ENCODE peak calls at places on chromosomes 2 and 18, in six cellular contexts. Q is K562, U is GM12891, E is GM12878, A is H1, I is HepG2. W is an unnamed sample.

GRCh38 chr2:219520079-219520478 is 5.8 kb downstream of the ASIC4 start:
- DNase-seq in U (no peak), E (no peak), A (no peak), I (no peak), Q (peak), W (no peak)

GRCh38 chr2:63665806-63666205 is 77.0 kb downstream of the MDH1 start:
- DNase-seq in A (no peak), I (no peak), Q (no peak), U (no peak), E (no peak), W (no peak)

GRCh38 chr2:173264603-173265366 is 89.9 kb upstream of the CDCA7 start:
- DNase-seq in E (peak), I (no peak), Q (peak), A (no peak), U (peak), W (peak)

GRCh38 chr2:220001693-220002260 is 374.3 kb downstream of the SLC4A3 start:
- DNase-seq in E (no peak), I (no peak), A (no peak), U (no peak), Q (no peak), W (no peak)

GRCh38 chr2:63029058-63029457 is 21.6 kb upstream of the OTX1 start:
- DNase-seq in Q (no peak), A (no peak), U (no peak), E (no peak), I (no peak), W (no peak)

GRCh38 chr2:133097666-133098065 is 427.7 kb upstream of the LYPD1 start:
- DNase-seq in E (no peak), I (no peak), Q (no peak), U (no peak), A (no peak), W (no peak)

GRCh38 chr18:74328196-74328595 is 12.6 kb downstream of the C18orf63 start:
- DNase-seq in I (no peak), U (no peak), A (no peak), Q (no peak), E (no peak), W (no peak)

GRCh38 chr2:1210352-1210751 is 202.9 kb upstream of the TPO start:
- DNase-seq in E (no peak), Q (no peak), A (no peak), I (no peak), U (no peak), W (no peak)

GRCh38 chr2:162297925-162298552 is 20.4 kb downstream of the IFIH1 start:
- DNase-seq in E (no peak), U (no peak), I (peak), Q (peak), A (peak), W (no peak)

GRCh38 chr18:7955175-7955574 is 388.1 kb downstream of the PTPRM start:
- DNase-seq in A (no peak), Q (no peak), I (no peak), U (no peak), E (no peak), W (no peak)

GRCh38 chr18:57353137-57353939 is 981 bp downstream of the ST8SIA3 start:
- DNase-seq in A (no peak), E (no peak), I (no peak), Q (no peak), U (no peak), W (no peak)

GRCh38 chr18:42053188-42053781 is 98.3 kb downstream of the PIK3C3 start:
- DNase-seq in U (no peak), I (peak), Q (peak), A (peak), E (peak), W (no peak)
- TF ChIP-seq TAF1 in U (no peak), I (no peak), Q (no peak), A (no peak), E (no peak), W (no peak)

GRCh38 chr2:240559271-240559670 is 886 bp upstream of the DUSP28 start:
- DNase-seq in E (no peak), A (no peak), U (no peak), I (no peak), Q (no peak), W (no peak)

GRCh38 chr2:240558229-240558885 is 569 bp upstream of the ANKMY1 start:
- DNase-seq in I (no peak), A (no peak), Q (no peak), E (no peak), U (no peak), W (no peak)

GRCh38 chr2:240557101-240557751 is 562 bp downstream of the ANKMY1 start:
- DNase-seq in A (peak), U (no peak), E (no peak), I (no peak), Q (no peak), W (peak)

GRCh38 chr2:240556553-240557100 is 1.2 kb downstream of the ANKMY1 start:
- DNase-seq in A (peak), E (no peak), I (peak), Q (peak), U (no peak), W (peak)

DNA sequence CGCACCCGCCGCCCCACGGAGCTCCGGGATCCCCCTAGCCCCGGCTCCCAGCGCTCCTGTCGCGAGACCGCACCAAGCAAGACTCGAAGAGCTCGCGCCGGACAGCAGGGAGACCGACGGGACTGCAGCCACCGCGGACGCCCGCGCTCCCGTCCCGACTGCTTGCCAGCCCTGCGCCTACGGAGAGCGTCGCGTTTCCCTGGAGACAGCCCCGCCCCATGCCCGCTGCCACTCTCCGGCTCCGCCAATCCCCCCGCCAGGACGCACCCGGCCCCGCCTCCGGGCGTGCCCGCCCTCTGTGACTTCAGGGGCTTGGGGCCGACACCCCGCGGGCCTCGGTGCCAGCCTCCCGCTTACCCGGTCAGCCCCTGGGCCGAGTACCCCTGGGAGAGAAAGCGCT is at the start of gene ANKMY1:
- DNase-seq in U (peak), Q (no peak), I (no peak), E (no peak), A (peak), W (peak)
- TF ChIP-seq POLR2AphosphoS5 in U (no peak), Q (no peak), I (no peak), E (no peak), A (peak), W (no peak)

GRCh38 chr18:286515-287310 is 18.9 kb upstream of the THOC1 start:
- DNase-seq in Q (no peak), U (no peak), A (no peak), E (no peak), I (peak), W (no peak)
- TF ChIP-seq POLR2A in Q (no peak), U (no peak), A (no peak), E (no peak), I (no peak), W (no peak)

DNA sequence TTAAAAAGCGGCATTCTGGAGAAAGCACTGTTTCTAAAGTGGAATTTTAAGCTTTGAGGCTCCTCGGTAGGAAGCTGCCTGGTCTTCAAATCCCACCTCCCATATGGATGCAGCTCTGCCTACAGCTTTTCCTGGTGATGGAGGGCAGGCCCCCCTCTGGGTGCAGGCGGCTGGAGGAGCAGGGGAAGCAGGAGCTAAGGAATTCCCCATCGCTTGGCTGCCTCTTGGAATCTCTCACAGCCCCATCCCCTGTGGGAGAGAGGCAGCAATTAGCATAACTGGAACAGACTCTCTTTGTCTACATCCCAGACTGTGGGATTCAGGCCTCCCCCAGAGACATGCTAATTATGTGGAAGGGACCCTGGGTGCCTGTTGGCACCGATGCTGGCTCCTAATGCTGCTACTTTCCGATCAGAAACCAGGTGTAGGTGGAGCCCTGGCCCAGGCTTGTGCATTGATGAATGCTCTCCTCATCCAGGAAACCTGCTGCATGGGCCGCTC is 51.3 kb downstream of the LIPG start:
- DNase-seq in I (no peak), Q (no peak), E (no peak), A (peak), U (no peak), W (no peak)
- TF ChIP-seq TAF1 in I (no peak), Q (no peak), E (no peak), A (no peak), U (no peak), W (no peak)

DNA sequence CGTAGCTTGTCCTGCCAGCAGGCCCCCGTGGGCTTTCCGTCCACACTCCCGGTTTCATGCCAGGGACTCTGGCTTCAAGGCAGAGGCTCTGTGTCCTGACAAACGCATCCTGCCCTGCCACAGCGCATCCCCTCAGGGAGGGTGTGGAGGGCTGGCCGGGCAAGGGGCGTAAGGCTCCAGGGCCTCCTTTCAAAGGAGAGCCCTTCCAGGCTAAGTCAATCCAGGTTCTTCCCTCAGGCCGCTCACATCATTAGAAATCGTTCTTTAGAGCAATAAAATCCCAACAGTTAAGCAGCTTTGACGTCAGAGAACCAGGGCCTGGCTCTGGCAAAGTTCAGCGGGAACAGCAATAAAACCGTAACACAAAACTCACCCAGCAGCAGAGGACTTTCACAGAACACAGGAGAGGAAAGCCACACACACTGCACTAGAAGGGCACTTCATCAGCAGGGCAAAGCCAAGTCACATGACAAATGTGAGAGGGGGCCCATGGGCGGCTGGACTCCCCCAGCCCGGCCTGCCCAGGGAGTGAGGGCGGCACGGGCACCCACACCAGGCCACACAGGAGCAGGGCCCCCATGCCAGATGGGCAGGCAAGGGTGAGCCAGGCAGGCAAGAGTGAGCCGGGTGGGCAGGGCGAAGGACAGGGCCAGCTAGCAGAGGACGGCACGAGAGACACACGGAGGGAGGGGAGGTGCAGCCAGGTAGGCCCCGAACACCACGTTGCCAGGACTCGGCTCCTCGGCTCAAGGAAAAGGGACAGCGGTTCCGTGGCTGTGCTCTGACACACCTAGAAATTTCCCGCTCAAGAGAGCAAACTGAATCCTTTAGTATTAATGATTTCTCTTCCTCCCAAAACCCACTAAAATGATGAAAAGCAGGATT is 52.0 kb downstream of the HDAC4 start:
- DNase-seq in E (no peak), A (no peak), Q (no peak), U (no peak), I (no peak), W (no peak)
- TF ChIP-seq POLR2AphosphoS5 in E (no peak), A (no peak), Q (no peak), U (no peak), I (no peak), W (no peak)

W was measured in GM12892.